ENCODE peak calls at places on chromosome 7, in five cellular contexts. One of them, this sample, is unnamed.

GRCh38 chr7:107463139-107464078 is 6.4 kb upstream of the GPR22 start:
- DNase-seq in activated T-cell treated with anti-CD3 and anti-CD28 coated beads, Interleukin-2, amount 50 U/mL, for 72 hours: peak
- DNase-seq in amygdala: peak
- DNase-seq in NCI-H1436: peak
- DNase-seq in germinal center: peak
- DNase-seq in this sample: peak

GRCh38 chr7:140541513-140542192 is 62.3 kb upstream of the MKRN1 start:
- DNase-seq in germinal center: no peak
- DNase-seq in amygdala: no peak
- DNase-seq in activated T-cell treated with anti-CD3 and anti-CD28 coated beads, Interleukin-2, amount 50 U/mL, for 72 hours: no peak
- DNase-seq in NCI-H1436: peak
- DNase-seq in this sample: peak

GRCh38 chr7:105934577-105935185 is 28.4 kb upstream of the CDHR3 start:
- DNase-seq in germinal center: peak
- DNase-seq in activated T-cell treated with anti-CD3 and anti-CD28 coated beads, Interleukin-2, amount 50 U/mL, for 72 hours: no peak
- DNase-seq in NCI-H1436: peak
- DNase-seq in amygdala: no peak
- DNase-seq in this sample: no peak

GRCh38 chr7:157674027-157674714 is 337.4 kb downstream of the DNAJB6 start:
- DNase-seq in NCI-H1436: no peak
- DNase-seq in amygdala: no peak
- DNase-seq in germinal center: no peak
- DNase-seq in activated T-cell treated with anti-CD3 and anti-CD28 coated beads, Interleukin-2, amount 50 U/mL, for 72 hours: no peak
- DNase-seq in this sample: no peak

GRCh38 chr7:17941171-17941490 is 837 bp upstream of the SNX13 start:
- DNase-seq in amygdala: no peak
- DNase-seq in activated T-cell treated with anti-CD3 and anti-CD28 coated beads, Interleukin-2, amount 50 U/mL, for 72 hours: no peak
- DNase-seq in germinal center: no peak
- DNase-seq in NCI-H1436: no peak
- DNase-seq in this sample: no peak

GRCh38 chr7:15685358-15686181 is 913 bp downstream of the MEOX2 start:
- DNase-seq in NCI-H1436: no peak
- DNase-seq in amygdala: no peak
- DNase-seq in germinal center: no peak
- DNase-seq in activated T-cell treated with anti-CD3 and anti-CD28 coated beads, Interleukin-2, amount 50 U/mL, for 72 hours: no peak
- DNase-seq in this sample: no peak

GRCh38 chr7:102985176-102985783 is 72.5 kb downstream of the LRRC17 start:
- DNase-seq in germinal center: no peak
- DNase-seq in activated T-cell treated with anti-CD3 and anti-CD28 coated beads, Interleukin-2, amount 50 U/mL, for 72 hours: no peak
- DNase-seq in NCI-H1436: no peak
- DNase-seq in amygdala: no peak
- DNase-seq in this sample: no peak

GRCh38 chr7:111096997-111097396 is 6.1 kb downstream of the LRRN3 start:
- DNase-seq in activated T-cell treated with anti-CD3 and anti-CD28 coated beads, Interleukin-2, amount 50 U/mL, for 72 hours: no peak
- DNase-seq in germinal center: no peak
- DNase-seq in amygdala: no peak
- DNase-seq in NCI-H1436: no peak
- DNase-seq in this sample: peak

GRCh38 chr7:17848516-17848915 is 91.8 kb downstream of the SNX13 start:
- DNase-seq in activated T-cell treated with anti-CD3 and anti-CD28 coated beads, Interleukin-2, amount 50 U/mL, for 72 hours: no peak
- DNase-seq in amygdala: no peak
- DNase-seq in NCI-H1436: no peak
- DNase-seq in germinal center: no peak
- DNase-seq in this sample: no peak

GRCh38 chr7:98784216-98784785 is 85.5 kb downstream of the TMEM130 start:
- DNase-seq in activated T-cell treated with anti-CD3 and anti-CD28 coated beads, Interleukin-2, amount 50 U/mL, for 72 hours: no peak
- DNase-seq in amygdala: no peak
- DNase-seq in germinal center: no peak
- DNase-seq in NCI-H1436: no peak
- DNase-seq in this sample: no peak

GRCh38 chr7:138802706-138803105 is 4.7 kb upstream of the ATP6V0A4 start:
- DNase-seq in NCI-H1436: no peak
- DNase-seq in amygdala: no peak
- DNase-seq in germinal center: no peak
- DNase-seq in activated T-cell treated with anti-CD3 and anti-CD28 coated beads, Interleukin-2, amount 50 U/mL, for 72 hours: no peak
- DNase-seq in this sample: no peak

GRCh38 chr7:78198756-78199155 is 400.2 kb downstream of the PHTF2 start:
- DNase-seq in NCI-H1436: no peak
- DNase-seq in germinal center: no peak
- DNase-seq in activated T-cell treated with anti-CD3 and anti-CD28 coated beads, Interleukin-2, amount 50 U/mL, for 72 hours: no peak
- DNase-seq in amygdala: no peak
- DNase-seq in this sample: no peak

GRCh38 chr7:6012355-6013104 is 3.5 kb downstream of the AIMP2 start:
- DNase-seq in amygdala: no peak
- DNase-seq in germinal center: no peak
- DNase-seq in NCI-H1436: no peak
- DNase-seq in activated T-cell treated with anti-CD3 and anti-CD28 coated beads, Interleukin-2, amount 50 U/mL, for 72 hours: peak
- DNase-seq in this sample: no peak

GRCh38 chr7:85602196-85602595 is 415.3 kb upstream of the SEMA3D start:
- DNase-seq in activated T-cell treated with anti-CD3 and anti-CD28 coated beads, Interleukin-2, amount 50 U/mL, for 72 hours: no peak
- DNase-seq in NCI-H1436: no peak
- DNase-seq in amygdala: no peak
- DNase-seq in germinal center: no peak
- DNase-seq in this sample: no peak

GRCh38 chr7:13724631-13725566 is 264.6 kb downstream of the ETV1 start:
- DNase-seq in NCI-H1436: no peak
- DNase-seq in germinal center: no peak
- DNase-seq in activated T-cell treated with anti-CD3 and anti-CD28 coated beads, Interleukin-2, amount 50 U/mL, for 72 hours: no peak
- DNase-seq in amygdala: no peak
- DNase-seq in this sample: no peak

GRCh38 chr7:141864765-141865447 is 23.6 kb upstream of the PRSS37 start:
- DNase-seq in amygdala: no peak
- DNase-seq in NCI-H1436: no peak
- DNase-seq in germinal center: no peak
- DNase-seq in activated T-cell treated with anti-CD3 and anti-CD28 coated beads, Interleukin-2, amount 50 U/mL, for 72 hours: no peak
- DNase-seq in this sample: no peak

GRCh38 chr7:129665013-129665401 is 53.5 kb downstream of the NRF1 start:
- DNase-seq in amygdala: no peak
- DNase-seq in activated T-cell treated with anti-CD3 and anti-CD28 coated beads, Interleukin-2, amount 50 U/mL, for 72 hours: no peak
- DNase-seq in NCI-H1436: no peak
- DNase-seq in germinal center: no peak
- DNase-seq in this sample: no peak

GRCh38 chr7:41993173-41993867 is 243.7 kb downstream of the GLI3 start:
- DNase-seq in amygdala: no peak
- DNase-seq in activated T-cell treated with anti-CD3 and anti-CD28 coated beads, Interleukin-2, amount 50 U/mL, for 72 hours: no peak
- DNase-seq in NCI-H1436: no peak
- DNase-seq in germinal center: no peak
- DNase-seq in this sample: no peak

GRCh38 chr7:152462995-152463713 is 27.4 kb upstream of the KMT2C start:
- DNase-seq in germinal center: no peak
- DNase-seq in activated T-cell treated with anti-CD3 and anti-CD28 coated beads, Interleukin-2, amount 50 U/mL, for 72 hours: no peak
- DNase-seq in amygdala: no peak
- DNase-seq in NCI-H1436: no peak
- DNase-seq in this sample: peak

GRCh38 chr7:24755541-24756416 is 1.5 kb downstream of the GSDME start:
- DNase-seq in activated T-cell treated with anti-CD3 and anti-CD28 coated beads, Interleukin-2, amount 50 U/mL, for 72 hours: peak
- DNase-seq in germinal center: peak
- DNase-seq in amygdala: no peak
- DNase-seq in NCI-H1436: no peak
- DNase-seq in this sample: no peak

GRCh38 chr7:17492437-17492836 is 194.0 kb downstream of the AHR start:
- DNase-seq in germinal center: no peak
- DNase-seq in amygdala: no peak
- DNase-seq in NCI-H1436: no peak
- DNase-seq in activated T-cell treated with anti-CD3 and anti-CD28 coated beads, Interleukin-2, amount 50 U/mL, for 72 hours: no peak
- DNase-seq in this sample: no peak

GRCh38 chr7:45593121-45593541 is 19.0 kb downstream of the ADCY1 start:
- DNase-seq in amygdala: no peak
- DNase-seq in activated T-cell treated with anti-CD3 and anti-CD28 coated beads, Interleukin-2, amount 50 U/mL, for 72 hours: no peak
- DNase-seq in NCI-H1436: no peak
- DNase-seq in germinal center: no peak
- DNase-seq in this sample: no peak

This sample was measured in HAP-1.